ENCODE peak calls at places on chromosomes 6 and 20, in four cellular contexts. D is HFFc6; V is stimulated activated CD8-positive, alpha-beta memory T cell treated with anti-CD3 and anti-CD28 coated beads, Interleukin-15, amount 100 ng/mL, for 4 hours; L is T47D. Y is an unnamed sample.
A peak's percentile ranks its signal among the peaks of the same experiment; 100 is the strongest.

GRCh38 chr20:54340667-54341081 is 132.8 kb downstream of the PFDN4 start:
- DNase-seq in D (peak; percentile 73), V (no peak), L (no peak), Y (peak; percentile 54)

GRCh38 chr6:74731204-74731603 is 474.6 kb downstream of the COL12A1 start:
- DNase-seq in D (no peak), V (no peak), L (no peak), Y (no peak)

GRCh38 chr6:11428895-11429294 is 108.7 kb upstream of the TMEM170B start:
- DNase-seq in D (peak; percentile 88), V (no peak), L (peak; percentile 70), Y (peak; percentile 81)

GRCh38 chr20:25320035-25320800 is 70.4 kb downstream of the ABHD12 start:
- DNase-seq in D (no peak), V (no peak), L (no peak), Y (no peak)

GRCh38 chr6:158835616-158836221 is 16.6 kb upstream of the EZR start:
- DNase-seq in D (no peak), V (no peak), L (no peak), Y (no peak)

GRCh38 chr6:9554806-9555205 is 860.1 kb downstream of the TFAP2A start:
- DNase-seq in D (no peak), V (no peak), L (no peak), Y (no peak)

GRCh38 chr6:84774174-84775158 is 10.1 kb upstream of the TBX18 start:
- DNase-seq in D (peak; percentile 35), V (no peak), L (no peak), Y (peak; percentile 89)

GRCh38 chr6:161100072-161100471 is 108.5 kb downstream of the MAP3K4 start:
- DNase-seq in D (no peak), V (no peak), L (peak; percentile 11), Y (no peak)

GRCh38 chr20:24469116-24470030 is at the start of gene SYNDIG1:
- DNase-seq in D (no peak), V (no peak), L (no peak), Y (peak; percentile 35)

Y was measured in GM03348.